ENCODE peak calls at places on chromosome 19, in nine cellular contexts. Q, S, M, Y, U, I, Z, X and W are unnamed samples. For H3K4me1, the result is how much of the 10 kb centered on the place peaks cover.

GRCh38 chr19:55901369-55902079 is 30.6 kb downstream of the NLRP13 start:
- DNase-seq in Q (no peak), S (no peak), M (no peak), Y (no peak), U (no peak), I (no peak), Z (no peak), X (no peak), W (no peak)

GRCh38 chr19:2481466-2481865 is 5.5 kb downstream of the GADD45B start:
- DNase-seq in Q (no peak), S (no peak), M (no peak), Y (no peak), U (no peak), I (no peak), Z (no peak), X (no peak), W (no peak)

GRCh38 chr19:6720369-6721112 is at the start of gene C3:
- DNase-seq in Q (no peak), S (peak), M (no peak), Y (peak), U (peak), I (no peak), Z (no peak), X (no peak), W (peak)

GRCh38 chr19:40936755-40937154 is 54.3 kb upstream of the CYP2B6 start:
- DNase-seq in Q (no peak), S (no peak), M (no peak), Y (no peak), U (no peak), I (no peak), Z (no peak), X (no peak), W (no peak)

GRCh38 chr19:43997631-43998290 is 5.0 kb upstream of the ZNF230 start:
- DNase-seq in Q (no peak), S (no peak), M (no peak), Y (peak), U (peak), I (no peak), Z (no peak), X (no peak), W (no peak)

GRCh38 chr19:728011-728410 is 19.3 kb downstream of the PALM start:
- DNase-seq in Q (no peak), S (no peak), M (no peak), Y (no peak), U (peak), I (no peak), Z (no peak), X (no peak), W (no peak)

GRCh38 chr19:54191671-54192453 is 754 bp downstream of the TSEN34 start:
- DNase-seq in Q (no peak), S (no peak), M (no peak), Y (peak), U (no peak), I (no peak), Z (no peak), X (no peak), W (no peak)

GRCh38 chr19:3095375-3096191 is 1.4 kb downstream of the GNA11 start:
- DNase-seq in Q (no peak), S (peak), M (peak), Y (no peak), U (no peak), I (peak), Z (peak), X (peak), W (peak)

GRCh38 chr19:6103217-6103644 is 7.1 kb downstream of the RFX2 start:
- DNase-seq in Q (peak), S (no peak), M (no peak), Y (peak), U (peak), I (no peak), Z (no peak), X (no peak), W (peak)

GRCh38 chr19:41872384-41872774 is 4.7 kb upstream of the CD79A start:
- DNase-seq in Q (no peak), S (no peak), M (no peak), Y (no peak), U (no peak), I (no peak), Z (no peak), X (no peak), W (no peak)

GRCh38 chr19:15332311-15332996 is at the start of gene BRD4:
- DNase-seq in Q (no peak), S (peak), M (peak), Y (peak), U (peak), I (peak), Z (peak), X (peak), W (peak)

GRCh38 chr19:29873801-29874575 is 62.2 kb downstream of the CCNE1 start:
- DNase-seq in Q (no peak), S (no peak), M (no peak), Y (no peak), U (no peak), I (no peak), Z (no peak), X (no peak), W (no peak)

GRCh38 chr19:40139533-40140287 is 49.0 kb upstream of the ZNF780A start:
- DNase-seq in Q (no peak), S (peak), M (peak), Y (peak), U (peak), I (peak), Z (no peak), X (peak), W (peak)

GRCh38 chr19:17575871-17576757 is 20.7 kb downstream of the COLGALT1 start:
- DNase-seq in Q (no peak), S (no peak), M (peak), Y (no peak), U (no peak), I (no peak), Z (no peak), X (no peak), W (no peak)

GRCh38 chr19:13850910-13851753 is 25.8 kb upstream of the NANOS3 start:
- DNase-seq in Q (peak), S (peak), M (no peak), Y (peak), U (peak), I (peak), Z (no peak), X (peak), W (peak)

GRCh38 chr19:48812094-48812929 is 1.5 kb upstream of the BCAT2 start:
- DNase-seq in Q (peak), S (peak), M (peak), Y (peak), U (peak), I (peak), Z (peak), X (peak), W (peak)

GRCh38 chr19:36093146-36093662 is 17.7 kb upstream of the OVOL3 start:
- DNase-seq in Q (no peak), S (no peak), M (no peak), Y (no peak), U (no peak), I (no peak), Z (no peak), X (peak), W (no peak)

GRCh38 chr19:27860309-27860934 is 1352.5 kb downstream of the UQCRFS1 start:
- DNase-seq in Q (no peak), S (no peak), M (no peak), Y (no peak), U (no peak), I (no peak), Z (no peak), X (no peak), W (no peak)

GRCh38 chr19:1067341-1068103 is 555 bp downstream of the ARHGAP45 start:
- DNase-seq in Q (no peak), S (no peak), M (no peak), Y (no peak), U (no peak), I (no peak), Z (no peak), X (no peak), W (no peak)

GRCh38 chr19:50952890-50953289 is at the start of gene KLK5:
- DNase-seq in Q (no peak), S (no peak), M (no peak), Y (no peak), U (no peak), I (peak), Z (no peak), X (no peak), W (no peak)

GRCh38 chr19:16461630-16462051 is 10.1 kb downstream of the EPS15L1 start:
- DNase-seq in Q (no peak), S (no peak), M (no peak), Y (no peak), U (no peak), I (no peak), Z (no peak), X (no peak), W (no peak)

GRCh38 chr19:29675650-29676186 is 10.5 kb downstream of the PLEKHF1 start:
- DNase-seq in Q (no peak), S (no peak), M (no peak), Y (no peak), U (no peak), I (no peak), Z (no peak), X (no peak), W (no peak)

GRCh38 chr19:4910594-4911273 is 1.4 kb downstream of the UHRF1 start:
- DNase-seq in Q (no peak), S (no peak), M (no peak), Y (peak), U (peak), I (peak), Z (peak), X (peak), W (peak)

GRCh38 chr19:9467161-9467560 is 31.3 kb downstream of the ZNF560 start:
- DNase-seq in Q (no peak), S (no peak), M (no peak), Y (no peak), U (no peak), I (no peak), Z (no peak), X (no peak), W (no peak)
- H3K4me1 ChIP-seq in Q (under half), S (under half), M (under half), Y (under half), U (under half), I (under half), Z (under half), X (under half), W (under half)

DNA sequence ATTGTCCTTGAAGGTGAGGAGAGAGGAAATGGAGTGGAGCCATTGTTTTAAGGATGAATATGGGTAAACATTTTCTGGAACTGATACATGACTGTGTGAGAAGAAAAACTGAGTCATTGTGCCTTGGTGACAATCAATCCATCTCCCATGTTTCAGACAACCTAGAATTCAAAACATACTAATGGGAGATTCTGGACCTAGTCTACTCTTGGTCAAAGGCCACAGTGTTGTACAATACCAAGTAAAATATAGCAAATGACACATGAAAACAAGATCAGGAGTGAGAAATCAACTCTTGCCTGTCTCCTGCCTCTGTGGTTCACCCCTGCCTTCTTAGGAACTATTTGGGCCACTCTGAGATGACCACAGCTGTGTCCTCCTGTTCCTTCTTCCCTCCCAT is 13.1 kb downstream of the CEBPA start:
- DNase-seq in Q (no peak), S (no peak), M (no peak), Y (no peak), U (no peak), I (no peak), Z (no peak), X (no peak), W (no peak)
- H3K4me1 ChIP-seq in Q (under half), S (half or more), M (under half), Y (under half), U (under half), I (under half), Z (under half), X (under half), W (half or more)

DNA sequence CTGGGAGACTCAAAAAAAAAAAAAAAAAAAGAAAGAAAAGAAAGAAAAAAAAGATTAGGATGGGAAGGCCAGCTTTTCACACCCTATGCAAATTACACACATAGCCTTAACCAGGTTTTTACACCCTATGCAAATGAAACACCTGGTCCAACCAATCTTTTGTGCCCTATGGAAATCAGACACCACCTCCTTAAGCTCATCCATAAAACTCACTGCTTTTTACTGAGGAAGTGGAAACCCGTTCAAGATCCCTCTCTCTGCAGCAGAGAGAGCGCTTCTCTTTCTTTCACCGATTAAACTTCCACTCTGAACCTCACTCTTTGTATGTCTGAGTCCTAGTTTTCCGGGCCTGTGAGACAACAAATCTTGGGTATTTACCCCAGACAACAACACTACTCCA is 25.3 kb upstream of the HOMER3 start:
- DNase-seq in Q (no peak), S (no peak), M (no peak), Y (no peak), U (no peak), I (no peak), Z (no peak), X (no peak), W (no peak)
- H3K4me1 ChIP-seq in Q (under half), S (under half), M (under half), Y (under half), U (under half), I (under half), Z (under half), X (under half), W (under half)

GRCh38 chr19:12787458-12787857 is 3.8 kb upstream of the JUNB start:
- DNase-seq in Q (no peak), S (no peak), M (no peak), Y (no peak), U (no peak), I (no peak), Z (no peak), X (no peak), W (no peak)

GRCh38 chr19:12784871-12785430 is 6.3 kb upstream of the JUNB start:
- DNase-seq in Q (no peak), S (no peak), M (no peak), Y (peak), U (peak), I (no peak), Z (no peak), X (peak), W (peak)

GRCh38 chr19:12786950-12787349 is 4.3 kb upstream of the JUNB start:
- DNase-seq in Q (no peak), S (no peak), M (no peak), Y (no peak), U (no peak), I (no peak), Z (no peak), X (no peak), W (no peak)

GRCh38 chr19:12785431-12786011 is 5.8 kb upstream of the JUNB start:
- DNase-seq in Q (no peak), S (no peak), M (no peak), Y (no peak), U (no peak), I (no peak), Z (no peak), X (peak), W (no peak)

GRCh38 chr19:12786149-12786870 is 5.0 kb upstream of the JUNB start:
- DNase-seq in Q (no peak), S (no peak), M (no peak), Y (no peak), U (no peak), I (no peak), Z (peak), X (peak), W (no peak)
- H3K4me1 ChIP-seq in Q (half or more), S (under half), M (half or more), Y (half or more), U (under half), I (under half), Z (half or more), X (half or more), W (half or more)

DNA sequence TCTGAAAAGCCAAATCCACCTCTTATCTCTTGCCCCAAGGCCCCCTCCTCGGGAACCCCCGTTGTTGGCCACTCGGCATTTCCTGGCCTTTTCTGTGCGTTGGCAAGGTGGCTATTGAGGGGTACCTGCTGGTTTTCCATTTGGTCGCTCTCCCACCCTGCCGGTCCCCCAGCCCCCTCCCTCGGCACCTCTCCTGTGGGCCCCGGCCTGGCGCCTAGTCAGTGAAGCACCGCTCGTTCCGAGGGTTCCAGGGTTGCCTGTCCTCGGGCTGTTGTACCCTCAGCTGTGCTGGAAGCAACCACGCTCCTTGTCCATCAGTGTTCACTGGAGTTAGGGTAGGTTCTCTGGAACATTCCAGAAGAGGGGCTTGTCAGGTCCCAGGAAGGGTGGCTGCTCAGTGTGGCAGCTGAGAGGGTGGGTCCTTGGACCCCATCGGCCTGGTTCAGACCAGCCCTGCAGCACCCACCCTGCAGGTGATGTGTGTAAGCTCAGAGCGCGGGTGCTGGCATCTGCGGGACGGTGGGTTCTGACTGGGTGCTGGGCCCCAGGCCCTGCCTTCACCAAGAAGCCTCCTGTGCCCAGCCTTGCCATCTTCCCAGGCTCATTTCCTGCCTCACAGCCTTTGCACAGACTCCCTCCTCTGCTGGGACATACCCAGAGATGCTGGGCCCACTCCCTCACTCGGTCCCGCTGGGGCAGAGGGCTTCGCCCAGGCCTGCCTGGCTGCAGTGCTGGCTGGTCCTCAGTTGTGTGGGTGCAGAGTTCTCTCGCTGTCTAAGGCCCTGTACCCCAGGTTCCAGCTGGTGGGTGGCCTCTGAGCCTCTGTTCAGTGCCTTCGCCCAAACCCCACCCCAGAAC is 21.3 kb downstream of the NKPD1 start:
- DNase-seq in Q (no peak), S (no peak), M (no peak), Y (no peak), U (no peak), I (no peak), Z (no peak), X (no peak), W (no peak)
- H3K4me1 ChIP-seq in Q (under half), S (under half), M (under half), Y (under half), U (under half), I (under half), Z (under half), X (under half), W (under half)

GRCh38 chr19:38720559-38721236 is 23.6 kb downstream of the CAPN12 start:
- DNase-seq in Q (no peak), S (no peak), M (no peak), Y (no peak), U (no peak), I (no peak), Z (no peak), X (no peak), W (no peak)
- H3K4me1 ChIP-seq in Q (under half), S (under half), M (under half), Y (under half), U (under half), I (under half), Z (under half), X (under half), W (under half)